ENCODE peak calls at places on chromosomes 5 and 9, in four cellular contexts. I is GM12865, K is body of pancreas, B is AG09309. Z is an unnamed sample.

GRCh38 chr9:119765632-119766031 is 396.4 kb upstream of the BRINP1 start:
- DNase-seq in I (no peak), K (no peak), B (no peak), Z (no peak)

GRCh38 chr5:37771203-37771611 is 68.6 kb downstream of the GDNF start:
- DNase-seq in I (no peak), K (no peak), B (no peak), Z (no peak)

GRCh38 chr9:133121200-133122166 is at the start of gene RALGDS:
- DNase-seq in I (peak), K (peak), B (no peak), Z (peak)

GRCh38 chr5:11334404-11334803 is 569.8 kb downstream of the CTNND2 start:
- DNase-seq in I (no peak), K (no peak), B (no peak), Z (no peak)

GRCh38 chr9:135906291-135907005 is 898 bp downstream of the CAMSAP1 start:
- DNase-seq in I (peak), K (peak), B (no peak), Z (no peak)

GRCh38 chr9:123568691-123569342 is 212.8 kb downstream of the CRB2 start:
- DNase-seq in I (no peak), K (no peak), B (peak), Z (peak)

GRCh38 chr5:119708076-119708790 is 78.9 kb downstream of the FAM170A start:
- DNase-seq in I (no peak), K (no peak), B (no peak), Z (no peak)

GRCh38 chr9:32644698-32645097 is 9.2 kb upstream of the TAF1L start:
- DNase-seq in I (no peak), K (no peak), B (peak), Z (peak)

GRCh38 chr5:68171101-68171558 is 44.4 kb upstream of the PIK3R1 start:
- DNase-seq in I (no peak), K (peak), B (no peak), Z (no peak)

GRCh38 chr9:13431137-13431536 is 151.6 kb upstream of the MPDZ start:
- DNase-seq in I (no peak), K (no peak), B (no peak), Z (no peak)

GRCh38 chr5:133450311-133450710 is 162.0 kb downstream of the FSTL4 start:
- DNase-seq in I (no peak), K (no peak), B (no peak), Z (no peak)

Z was measured in GM04504.